ENCODE peak calls at places on chromosomes 1 and 21, in six cellular contexts. One of them, this sample, is unnamed.

GRCh38 chr1:175750366-175751111 is 7.1 kb upstream of the TNR start:
- DNase-seq in WTC11: no peak
- DNase-seq in mucosa of descending colon: no peak
- DNase-seq in H9: no peak
- DNase-seq in PC-3: no peak
- DNase-seq in GM23338: no peak
- DNase-seq in this sample: no peak

GRCh38 chr1:64112281-64112680 is 91.1 kb upstream of the UBE2U start:
- DNase-seq in mucosa of descending colon: no peak
- DNase-seq in GM23338: no peak
- DNase-seq in PC-3: peak; percentile 60
- DNase-seq in H9: no peak
- DNase-seq in WTC11: no peak
- DNase-seq in this sample: no peak

GRCh38 chr1:112877741-112878140 is 78.3 kb downstream of the SLC16A1 start:
- DNase-seq in PC-3: peak; percentile 20
- DNase-seq in WTC11: no peak
- DNase-seq in H9: no peak
- DNase-seq in GM23338: no peak
- DNase-seq in mucosa of descending colon: no peak
- DNase-seq in this sample: no peak

GRCh38 chr1:226351709-226352108 is 42.7 kb upstream of the LIN9 start:
- DNase-seq in H9: no peak
- DNase-seq in mucosa of descending colon: no peak
- DNase-seq in GM23338: peak; percentile 60
- DNase-seq in WTC11: no peak
- DNase-seq in PC-3: peak; percentile 18
- DNase-seq in this sample: no peak

GRCh38 chr21:32516729-32517649 is 68.3 kb downstream of the TCP10L start:
- DNase-seq in mucosa of descending colon: no peak
- DNase-seq in H9: no peak
- DNase-seq in PC-3: peak; percentile 82
- DNase-seq in GM23338: no peak
- DNase-seq in WTC11: no peak
- DNase-seq in this sample: no peak

GRCh38 chr1:182147136-182147815 is 85.8 kb upstream of the ZNF648 start:
- DNase-seq in H9: no peak
- DNase-seq in GM23338: no peak
- DNase-seq in mucosa of descending colon: peak; percentile 34
- DNase-seq in PC-3: no peak
- DNase-seq in WTC11: no peak
- DNase-seq in this sample: no peak

GRCh38 chr1:77193951-77194350 is 25.3 kb downstream of the PIGK start:
- DNase-seq in PC-3: no peak
- DNase-seq in GM23338: no peak
- DNase-seq in mucosa of descending colon: no peak
- DNase-seq in WTC11: no peak
- DNase-seq in H9: no peak
- DNase-seq in this sample: no peak

GRCh38 chr21:23585419-23585818 is 2021.9 kb downstream of the MRPL39 start:
- DNase-seq in H9: no peak
- DNase-seq in mucosa of descending colon: no peak
- DNase-seq in PC-3: no peak
- DNase-seq in GM23338: no peak
- DNase-seq in WTC11: no peak
- DNase-seq in this sample: no peak

GRCh38 chr1:116944613-116945012 is 34.9 kb downstream of the PTGFRN start:
- DNase-seq in GM23338: no peak
- DNase-seq in mucosa of descending colon: no peak
- DNase-seq in H9: no peak
- DNase-seq in PC-3: no peak
- DNase-seq in WTC11: no peak
- DNase-seq in this sample: no peak

GRCh38 chr1:116359871-116360270 is 13.2 kb upstream of the ATP1A1 start:
- DNase-seq in GM23338: no peak
- DNase-seq in H9: no peak
- DNase-seq in mucosa of descending colon: no peak
- DNase-seq in WTC11: no peak
- DNase-seq in PC-3: no peak
- DNase-seq in this sample: no peak

GRCh38 chr1:73104749-73105148 is 822.4 kb upstream of the NEGR1 start:
- DNase-seq in mucosa of descending colon: no peak
- DNase-seq in PC-3: no peak
- DNase-seq in H9: no peak
- DNase-seq in GM23338: no peak
- DNase-seq in WTC11: no peak
- DNase-seq in this sample: no peak

GRCh38 chr1:73105755-73106154 is 823.4 kb upstream of the NEGR1 start:
- DNase-seq in H9: no peak
- DNase-seq in GM23338: no peak
- DNase-seq in PC-3: no peak
- DNase-seq in WTC11: no peak
- DNase-seq in mucosa of descending colon: no peak
- DNase-seq in this sample: no peak

GRCh38 chr1:73097917-73098316 is 815.6 kb upstream of the NEGR1 start:
- DNase-seq in H9: peak; percentile 22
- DNase-seq in WTC11: no peak
- DNase-seq in PC-3: no peak
- DNase-seq in mucosa of descending colon: no peak
- DNase-seq in GM23338: peak; percentile 77
- DNase-seq in this sample: no peak

DNA sequence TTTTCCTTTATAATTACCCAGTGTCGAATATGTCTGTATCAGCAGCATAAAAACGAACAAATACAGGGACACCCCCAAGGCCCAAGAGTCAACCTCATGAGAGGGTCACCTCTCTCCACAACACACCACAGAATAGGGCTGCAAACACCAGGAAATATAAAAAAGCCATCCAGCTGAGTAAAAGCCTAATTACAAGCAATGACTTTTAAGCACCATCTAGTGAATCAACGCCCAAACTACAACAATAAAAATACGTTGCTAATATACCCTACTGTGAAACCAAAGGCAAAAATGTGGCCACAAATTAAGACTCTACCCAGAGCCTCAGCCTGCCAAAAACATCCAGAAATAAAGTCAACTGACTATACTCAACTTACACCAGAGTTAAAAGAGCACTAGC is 817.9 kb upstream of the NEGR1 start:
- DNase-seq in H9: no peak
- DNase-seq in GM23338: peak; percentile 56
- DNase-seq in PC-3: peak; percentile 42
- DNase-seq in mucosa of descending colon: no peak
- DNase-seq in WTC11: no peak
- DNase-seq in this sample: no peak
- TF ChIP-seq CTCF in H9: peak; percentile 35
- TF ChIP-seq CTCF in GM23338: peak; percentile 65
- TF ChIP-seq CTCF in PC-3: peak; percentile 55
- TF ChIP-seq CTCF in mucosa of descending colon: no peak
- TF ChIP-seq CTCF in WTC11: no peak
- TF ChIP-seq CTCF in this sample: no peak

DNA sequence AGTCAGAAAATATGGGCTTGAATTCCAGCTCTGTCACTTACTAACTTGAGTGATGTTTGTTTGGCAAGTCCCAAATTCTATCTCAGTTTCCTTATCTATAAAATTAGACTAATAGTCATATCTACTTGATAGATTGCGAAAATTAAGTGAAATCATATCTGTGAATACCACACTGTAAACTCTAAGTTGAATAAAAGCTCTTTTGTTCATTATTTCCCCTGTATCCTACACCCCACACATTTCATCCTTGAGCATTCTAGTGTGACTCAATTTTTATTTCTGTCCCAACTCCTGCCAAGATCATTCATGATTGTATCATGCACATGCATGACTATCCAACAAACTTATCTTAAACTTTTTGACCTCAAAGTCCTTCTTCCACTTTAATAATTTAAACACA is 57.5 kb upstream of the NUF2 start:
- DNase-seq in WTC11: no peak
- DNase-seq in GM23338: no peak
- DNase-seq in mucosa of descending colon: no peak
- DNase-seq in PC-3: peak; percentile 17
- DNase-seq in H9: no peak
- DNase-seq in this sample: no peak
- TF ChIP-seq CTCF in WTC11: no peak
- TF ChIP-seq CTCF in GM23338: no peak
- TF ChIP-seq CTCF in mucosa of descending colon: no peak
- TF ChIP-seq CTCF in PC-3: no peak
- TF ChIP-seq CTCF in H9: no peak
- TF ChIP-seq CTCF in this sample: no peak

DNA sequence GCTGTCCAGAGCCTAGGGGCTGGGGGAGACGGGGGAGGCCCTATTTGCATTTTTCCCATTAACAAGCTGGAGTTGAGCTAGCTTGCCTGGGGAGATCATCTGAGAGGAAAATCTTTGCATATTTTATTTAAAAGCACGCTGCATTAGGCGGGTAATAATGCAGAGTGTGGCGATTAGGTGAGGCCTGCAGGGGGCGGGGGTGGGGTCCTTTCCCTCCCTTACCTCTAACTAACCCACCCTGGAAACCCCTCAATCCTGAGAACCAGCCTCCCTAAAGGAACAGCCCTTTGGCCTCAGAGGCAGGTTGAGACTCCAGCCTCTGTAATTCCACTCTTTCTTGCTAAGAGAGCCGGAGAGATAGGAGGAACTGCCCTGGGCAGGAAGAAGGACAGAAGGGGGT is 16.1 kb downstream of the C1orf216 start:
- DNase-seq in GM23338: peak; percentile 62
- DNase-seq in PC-3: no peak
- DNase-seq in mucosa of descending colon: no peak
- DNase-seq in H9: no peak
- DNase-seq in WTC11: no peak
- DNase-seq in this sample: no peak
- TF ChIP-seq CTCF in GM23338: peak; percentile 27
- TF ChIP-seq CTCF in PC-3: peak; percentile 10
- TF ChIP-seq CTCF in mucosa of descending colon: no peak
- TF ChIP-seq CTCF in H9: peak; percentile 50
- TF ChIP-seq CTCF in WTC11: peak; percentile 12
- TF ChIP-seq CTCF in this sample: no peak

GRCh38 chr1:237751090-237751489 is 139.6 kb downstream of the ZP4 start:
- DNase-seq in mucosa of descending colon: no peak
- DNase-seq in H9: no peak
- DNase-seq in WTC11: no peak
- DNase-seq in GM23338: no peak
- DNase-seq in PC-3: no peak
- DNase-seq in this sample: no peak

GRCh38 chr1:237748192-237748591 is 142.5 kb downstream of the ZP4 start:
- DNase-seq in mucosa of descending colon: no peak
- DNase-seq in H9: no peak
- DNase-seq in GM23338: no peak
- DNase-seq in PC-3: no peak
- DNase-seq in WTC11: no peak
- DNase-seq in this sample: no peak

GRCh38 chr1:237740831-237741230 is 149.9 kb downstream of the ZP4 start:
- DNase-seq in H9: no peak
- DNase-seq in WTC11: no peak
- DNase-seq in mucosa of descending colon: no peak
- DNase-seq in GM23338: no peak
- DNase-seq in PC-3: no peak
- DNase-seq in this sample: no peak

GRCh38 chr1:237749122-237749521 is 141.6 kb downstream of the ZP4 start:
- DNase-seq in PC-3: no peak
- DNase-seq in H9: no peak
- DNase-seq in mucosa of descending colon: no peak
- DNase-seq in WTC11: no peak
- DNase-seq in GM23338: no peak
- DNase-seq in this sample: no peak

DNA sequence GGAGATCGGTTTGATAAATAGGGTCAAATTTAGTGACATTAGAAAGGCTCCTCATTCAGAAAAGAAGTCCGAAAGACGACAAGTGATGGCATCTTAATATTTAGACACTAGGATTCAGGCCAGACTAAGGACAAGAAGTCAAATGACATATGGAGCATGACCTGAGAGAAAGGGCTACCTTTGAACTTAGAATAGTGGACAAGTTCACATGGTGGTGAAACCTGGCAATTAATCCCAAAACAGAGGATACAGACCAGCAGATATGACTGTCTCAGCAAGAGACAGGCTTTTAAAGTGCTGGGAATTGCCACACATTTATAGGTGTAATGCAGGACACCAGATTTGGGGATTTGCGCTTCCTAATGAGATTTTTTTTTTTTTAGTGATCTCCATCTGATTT is 145.2 kb downstream of the ZP4 start:
- DNase-seq in PC-3: no peak
- DNase-seq in H9: no peak
- DNase-seq in WTC11: no peak
- DNase-seq in GM23338: no peak
- DNase-seq in mucosa of descending colon: no peak
- DNase-seq in this sample: no peak
- TF ChIP-seq CTCF in PC-3: no peak
- TF ChIP-seq CTCF in H9: no peak
- TF ChIP-seq CTCF in WTC11: no peak
- TF ChIP-seq CTCF in GM23338: no peak
- TF ChIP-seq CTCF in mucosa of descending colon: no peak
- TF ChIP-seq CTCF in this sample: no peak

GRCh38 chr1:31458287-31458896 is 45.4 kb downstream of the SERINC2 start:
- DNase-seq in WTC11: no peak
- DNase-seq in mucosa of descending colon: no peak
- DNase-seq in PC-3: no peak
- DNase-seq in H9: no peak
- DNase-seq in GM23338: no peak
- DNase-seq in this sample: no peak

DNA sequence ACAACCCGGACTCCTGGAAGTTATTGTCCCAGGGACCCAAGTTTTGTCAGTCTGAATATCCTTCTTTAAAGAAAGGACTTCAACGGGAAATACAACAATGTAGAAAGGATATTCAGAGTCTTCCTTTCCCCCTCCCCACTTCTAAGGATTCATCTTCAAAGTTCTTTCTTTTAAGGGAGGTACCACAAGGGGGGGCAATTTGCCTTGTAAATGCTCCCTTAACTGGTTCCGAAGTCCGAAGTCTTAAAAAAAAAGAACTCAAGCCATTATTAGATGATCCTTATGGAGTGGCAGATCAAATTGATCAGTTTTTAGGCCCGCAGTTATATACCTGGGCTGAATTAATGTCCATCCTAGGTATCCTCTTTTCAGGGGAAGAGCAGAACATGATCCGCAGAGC is 47.0 kb downstream of the SERINC2 start:
- DNase-seq in WTC11: no peak
- DNase-seq in PC-3: peak; percentile 27
- DNase-seq in GM23338: peak; percentile 85
- DNase-seq in mucosa of descending colon: peak; percentile 70
- DNase-seq in H9: no peak
- DNase-seq in this sample: no peak
- TF ChIP-seq CTCF in WTC11: no peak
- TF ChIP-seq CTCF in PC-3: peak; percentile 55
- TF ChIP-seq CTCF in GM23338: peak; percentile 65
- TF ChIP-seq CTCF in mucosa of descending colon: no peak
- TF ChIP-seq CTCF in H9: peak; percentile 72
- TF ChIP-seq CTCF in this sample: peak; percentile 22